ENCODE peak calls at places on chromosome 1, in eight cellular contexts. W, L, M, P, G, V, Y and R are unnamed samples.

GRCh38 chr1:185368913-185369491 is 52.0 kb upstream of the IVNS1ABP start:
- DNase-seq in W (no peak), L (no peak), M (no peak), P (no peak), G (no peak), V (no peak), Y (no peak), R (no peak)

GRCh38 chr1:983736-984475 is 2.0 kb upstream of the PERM1 start:
- DNase-seq in W (peak), L (no peak), M (no peak), P (no peak), G (no peak), V (peak), Y (peak), R (peak)

GRCh38 chr1:207362962-207363858 is 41.7 kb downstream of the CD55 start:
- DNase-seq in W (no peak), L (no peak), M (peak), P (peak), G (no peak), V (no peak), Y (no peak), R (no peak)

GRCh38 chr1:70760170-70760569 is 287.4 kb downstream of the PTGER3 start:
- DNase-seq in W (no peak), L (no peak), M (no peak), P (no peak), G (no peak), V (no peak), Y (no peak), R (no peak)

GRCh38 chr1:232463226-232463625 is 166.7 kb downstream of the SIPA1L2 start:
- DNase-seq in W (no peak), L (no peak), M (peak), P (no peak), G (peak), V (no peak), Y (no peak), R (no peak)

GRCh38 chr1:184260382-184260781 is 126.4 kb upstream of the C1orf21 start:
- DNase-seq in W (no peak), L (no peak), M (peak), P (peak), G (peak), V (no peak), Y (no peak), R (no peak)

GRCh38 chr1:206814716-206815341 is 42.5 kb upstream of the IL10 start:
- DNase-seq in W (no peak), L (no peak), M (peak), P (peak), G (peak), V (peak), Y (no peak), R (no peak)

GRCh38 chr1:101135526-101135925 is 101.3 kb upstream of the S1PR1 start:
- DNase-seq in W (no peak), L (no peak), M (no peak), P (no peak), G (no peak), V (no peak), Y (no peak), R (no peak)

GRCh38 chr1:43621861-43622260 is 28.1 kb upstream of the KDM4A start:
- DNase-seq in W (no peak), L (no peak), M (no peak), P (no peak), G (no peak), V (no peak), Y (no peak), R (no peak)

GRCh38 chr1:18693256-18694098 is 62.8 kb downstream of the PAX7 start:
- DNase-seq in W (no peak), L (no peak), M (no peak), P (no peak), G (no peak), V (no peak), Y (no peak), R (no peak)

GRCh38 chr1:46735708-46736324 is 16.9 kb upstream of the EFCAB14 start:
- DNase-seq in W (peak), L (peak), M (peak), P (peak), G (peak), V (no peak), Y (peak), R (peak)

GRCh38 chr1:15153842-15154479 is 414 bp downstream of the TMEM51 start:
- DNase-seq in W (peak), L (peak), M (peak), P (peak), G (peak), V (peak), Y (peak), R (peak)

GRCh38 chr1:39272791-39273071 is 68.2 kb downstream of the MACF1 start:
- DNase-seq in W (no peak), L (no peak), M (no peak), P (no peak), G (no peak), V (no peak), Y (no peak), R (no peak)

GRCh38 chr1:31745898-31746668 is 18.1 kb downstream of the ADGRB2 start:
- DNase-seq in W (no peak), L (no peak), M (no peak), P (no peak), G (no peak), V (no peak), Y (no peak), R (no peak)
- TF ChIP-seq CTCF in W (no peak), L (no peak), M (no peak), P (no peak), G (no peak), V (no peak), Y (peak), R (no peak)

DNA sequence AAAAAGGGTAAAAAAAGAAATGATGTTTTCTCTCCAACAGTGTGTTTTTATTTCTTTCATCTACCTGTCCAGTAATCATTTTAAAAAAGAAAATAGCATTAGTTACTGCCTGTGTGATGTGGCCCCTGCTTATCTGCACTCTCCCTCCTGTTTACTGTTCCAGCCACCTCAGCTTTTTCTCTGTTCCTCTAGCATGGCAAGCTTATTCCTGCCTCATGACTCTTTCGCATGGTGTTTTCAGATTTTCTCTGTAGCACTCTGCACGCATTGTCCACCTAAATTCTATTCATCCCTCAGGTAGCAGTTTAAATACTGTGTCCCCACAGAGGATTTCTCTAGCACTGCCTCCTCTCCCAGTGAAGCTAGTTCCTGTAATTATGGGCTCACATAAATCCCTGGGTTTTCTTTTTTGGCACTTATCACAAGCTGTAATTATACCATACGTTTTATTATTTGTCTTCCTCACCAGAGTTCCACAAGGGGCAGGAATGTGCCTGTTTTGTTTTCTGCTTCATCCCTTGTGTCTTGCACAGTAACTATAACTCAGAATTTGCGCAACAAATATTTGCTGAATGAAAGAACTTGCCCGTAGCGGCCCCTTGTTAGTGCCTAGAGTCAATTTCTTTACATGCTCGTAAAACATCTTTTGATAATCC is 51.4 kb upstream of the LRIG2 start:
- DNase-seq in W (peak), L (no peak), M (no peak), P (no peak), G (peak), V (no peak), Y (no peak), R (no peak)
- TF ChIP-seq CTCF in W (no peak), L (no peak), M (no peak), P (no peak), G (no peak), V (no peak), Y (no peak), R (no peak)

GRCh38 chr1:59638172-59638800 is 176.5 kb upstream of the HOOK1 start:
- DNase-seq in W (no peak), L (no peak), M (peak), P (peak), G (no peak), V (no peak), Y (peak), R (no peak)
- TF ChIP-seq CTCF in W (no peak), L (no peak), M (no peak), P (peak), G (no peak), V (peak), Y (no peak), R (no peak)

GRCh38 chr1:174747613-174748012 is 252.1 kb upstream of the CACYBP start:
- DNase-seq in W (no peak), L (no peak), M (no peak), P (no peak), G (no peak), V (no peak), Y (no peak), R (no peak)
- TF ChIP-seq CTCF in W (no peak), L (peak), M (peak), P (peak), G (peak), V (no peak), Y (peak), R (no peak)

GRCh38 chr1:32619701-32620485 is 30.5 kb downstream of the ZBTB8OS start:
- DNase-seq in W (no peak), L (no peak), M (peak), P (peak), G (peak), V (no peak), Y (no peak), R (peak)
- TF ChIP-seq CTCF in W (no peak), L (peak), M (peak), P (no peak), G (no peak), V (peak), Y (peak), R (no peak)

DNA sequence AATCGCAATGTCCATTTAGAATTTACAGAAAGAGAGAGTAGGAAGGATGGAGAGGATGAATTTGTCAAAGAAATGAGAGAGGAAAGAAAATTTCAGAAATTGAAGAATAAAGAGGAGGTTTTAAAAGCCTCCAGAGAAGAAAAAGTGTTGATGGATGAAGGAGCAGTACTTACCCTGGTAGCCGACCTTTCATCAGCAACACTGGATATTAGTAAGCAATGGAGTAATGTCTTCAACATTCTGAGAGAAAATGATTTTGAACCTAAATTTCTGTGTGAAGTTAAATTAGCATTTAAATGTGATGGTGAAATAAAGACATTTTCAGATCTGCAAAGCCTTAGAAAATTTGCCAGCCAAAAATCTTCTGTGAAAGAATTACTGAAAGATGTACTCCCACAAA is 12.5 kb downstream of the L1TD1 start:
- DNase-seq in W (no peak), L (no peak), M (no peak), P (no peak), G (no peak), V (no peak), Y (no peak), R (no peak)
- TF ChIP-seq CTCF in W (no peak), L (no peak), M (no peak), P (no peak), G (no peak), V (no peak), Y (no peak), R (no peak)

DNA sequence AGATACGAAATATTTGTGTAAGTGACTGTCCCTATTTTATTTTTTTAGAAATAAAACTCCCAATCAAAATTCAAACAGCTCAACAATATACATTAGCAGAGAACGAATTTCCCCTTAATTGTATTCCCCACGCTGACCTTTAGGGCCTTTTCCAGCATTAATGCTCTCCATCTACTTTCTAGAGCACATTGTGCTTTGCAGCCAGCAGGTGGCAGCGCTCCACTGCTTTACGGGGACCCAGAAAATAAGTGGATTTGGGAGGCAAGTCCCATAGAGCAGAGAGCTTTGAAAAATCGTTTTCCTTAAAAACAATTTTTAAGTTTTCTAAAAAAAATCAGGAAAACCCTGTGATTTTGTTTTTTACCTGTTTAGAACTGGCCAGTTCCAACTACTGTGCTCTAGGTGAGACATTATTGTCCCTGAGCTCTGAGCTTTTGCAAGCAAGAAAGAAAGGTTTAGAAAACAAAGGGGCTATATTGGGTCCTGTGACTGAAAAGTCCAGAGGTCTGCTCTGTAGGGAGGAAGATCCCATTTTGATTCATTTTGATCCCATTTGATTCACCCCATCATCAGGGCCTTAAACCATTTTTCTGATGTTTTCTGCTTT is 144.4 kb upstream of the ZNF644 start:
- DNase-seq in W (peak), L (peak), M (peak), P (peak), G (peak), V (peak), Y (peak), R (peak)
- TF ChIP-seq CTCF in W (peak), L (peak), M (peak), P (peak), G (peak), V (peak), Y (peak), R (peak)

GRCh38 chr1:25590096-25590824 is 26.3 kb upstream of the MAN1C1 start:
- DNase-seq in W (no peak), L (no peak), M (no peak), P (peak), G (no peak), V (peak), Y (no peak), R (no peak)
- TF ChIP-seq CTCF in W (no peak), L (no peak), M (peak), P (peak), G (no peak), V (peak), Y (peak), R (no peak)